ENCODE peak calls at places on chromosomes 6 and 20, in eight cellular contexts. A, F, W, Y, K, R, O and H are unnamed samples.

GRCh38 chr20:25600632-25601031 is 15.3 kb upstream of the NINL start:
- DNase-seq in F (no peak), Y (peak; percentile 29), A (peak; percentile 40), W (no peak), R (no peak), O (no peak), K (no peak), H (peak; percentile 75)

GRCh38 chr20:64101731-64102621 is 5.4 kb downstream of the NPBWR2 start:
- DNase-seq in R (no peak), O (peak; percentile 81), A (no peak), Y (no peak), W (no peak), K (no peak), F (no peak), H (no peak)

GRCh38 chr6:6384520-6384919 is 64.1 kb upstream of the F13A1 start:
- DNase-seq in Y (no peak), R (no peak), A (no peak), W (no peak), O (no peak), F (no peak), K (no peak), H (no peak)

GRCh38 chr6:126152346-126152745 is 166.0 kb downstream of the TRMT11 start:
- DNase-seq in Y (no peak), A (no peak), W (no peak), O (no peak), R (no peak), F (no peak), K (no peak), H (no peak)

GRCh38 chr6:25006565-25007001 is 70.8 kb upstream of the RIPOR2 start:
- DNase-seq in K (peak; percentile 51), Y (peak; percentile 89), W (peak; percentile 81), O (no peak), A (peak; percentile 57), F (no peak), R (peak; percentile 21), H (peak; percentile 45)

GRCh38 chr6:32938494-32938893 is 2.3 kb downstream of the HLA-DMB start:
- DNase-seq in F (no peak), Y (no peak), A (no peak), K (no peak), O (no peak), W (no peak), R (no peak), H (no peak)

GRCh38 chr6:150072201-150072600 is 3.3 kb upstream of the ULBP3 start:
- DNase-seq in Y (peak; percentile 10), O (no peak), A (peak; percentile 13), F (peak; percentile 88), W (peak; percentile 63), K (peak; percentile 26), R (peak; percentile 85), H (peak; percentile 76)

GRCh38 chr6:110965629-110966229 is 7.2 kb downstream of the GTF3C6 start:
- DNase-seq in O (no peak), Y (no peak), W (no peak), F (no peak), A (no peak), K (no peak), R (no peak), H (no peak)

GRCh38 chr6:14282854-14283505 is 165.4 kb downstream of the CD83 start:
- DNase-seq in K (no peak), W (no peak), Y (no peak), A (no peak), F (no peak), O (no peak), R (no peak), H (no peak)

GRCh38 chr6:3733321-3733925 is 18.1 kb downstream of the PXDC1 start:
- DNase-seq in R (no peak), W (no peak), Y (no peak), F (no peak), K (no peak), O (no peak), A (no peak), H (no peak)

GRCh38 chr6:15628499-15629131 is 34.2 kb downstream of the DTNBP1 start:
- DNase-seq in W (no peak), R (no peak), Y (peak; percentile 67), A (peak; percentile 95), F (peak; percentile 21), K (peak; percentile 76), O (no peak), H (peak; percentile 80)

GRCh38 chr6:86010915-86011786 is 368.5 kb upstream of the SYNCRIP start:
- DNase-seq in A (peak; percentile 1), K (no peak), O (no peak), Y (no peak), W (no peak), F (no peak), R (no peak), H (no peak)

GRCh38 chr6:138289739-138290138 is 71.4 kb upstream of the PBOV1 start:
- DNase-seq in R (peak; percentile 43), K (no peak), A (no peak), W (no peak), Y (no peak), O (no peak), F (no peak), H (no peak)

GRCh38 chr20:22389836-22390542 is 194.4 kb downstream of the FOXA2 start:
- DNase-seq in W (peak; percentile 72), F (peak; percentile 93), A (peak; percentile 41), R (peak; percentile 76), O (no peak), Y (no peak), K (peak; percentile 59), H (no peak)

GRCh38 chr6:37607949-37608348 is 89.7 kb downstream of the MDGA1 start:
- DNase-seq in Y (peak; percentile 59), R (no peak), K (peak; percentile 49), W (no peak), O (no peak), F (peak; percentile 33), A (peak; percentile 32), H (peak; percentile 40)

GRCh38 chr6:3644613-3645012 is 106.9 kb downstream of the PXDC1 start:
- DNase-seq in R (no peak), Y (no peak), O (no peak), F (no peak), K (no peak), A (no peak), W (no peak), H (peak; percentile 57)

GRCh38 chr20:63740501-63741353 is 1.2 kb downstream of the SLC2A4RG start:
- DNase-seq in K (peak; percentile 94), W (peak; percentile 35), O (no peak), Y (peak; percentile 95), R (peak; percentile 98), A (peak; percentile 90), F (peak; percentile 77), H (peak; percentile 95)

GRCh38 chr6:36788186-36788585 is 51.1 kb downstream of the CPNE5 start:
- DNase-seq in Y (no peak), O (no peak), F (no peak), W (no peak), K (no peak), R (no peak), A (no peak), H (no peak)